ENCODE peak calls at places on chromosomes 16 and 17, in five cellular contexts. One of them, this sample, is unnamed.

GRCh38 chr17:82985973-82986372 is 93.4 kb upstream of the METRNL start:
- DNase-seq in K562: no peak
- DNase-seq in uterus: no peak
- DNase-seq in H9: peak
- DNase-seq in HepG2: no peak
- DNase-seq in this sample: no peak

GRCh38 chr16:27564226-27564625 is 14.3 kb downstream of the KATNIP start:
- DNase-seq in K562: no peak
- DNase-seq in uterus: no peak
- DNase-seq in H9: no peak
- DNase-seq in HepG2: no peak
- DNase-seq in this sample: no peak

GRCh38 chr17:70022175-70022574 is 52.9 kb upstream of the KCNJ16 start:
- DNase-seq in K562: no peak
- DNase-seq in uterus: no peak
- DNase-seq in H9: no peak
- DNase-seq in HepG2: no peak
- DNase-seq in this sample: no peak

GRCh38 chr17:4054446-4054845 is 88.4 kb downstream of the ZZEF1 start:
- DNase-seq in K562: no peak
- DNase-seq in uterus: no peak
- DNase-seq in H9: no peak
- DNase-seq in HepG2: no peak
- DNase-seq in this sample: no peak

GRCh38 chr16:16095646-16096045 is 127.6 kb downstream of the ABCC6 start:
- DNase-seq in K562: no peak
- DNase-seq in uterus: no peak
- DNase-seq in H9: no peak
- DNase-seq in HepG2: no peak
- DNase-seq in this sample: no peak

GRCh38 chr17:71330099-71330375 is 790.8 kb upstream of the SOX9 start:
- DNase-seq in K562: no peak
- DNase-seq in uterus: no peak
- DNase-seq in H9: no peak
- DNase-seq in HepG2: no peak
- DNase-seq in this sample: no peak

GRCh38 chr16:3952342-3953131 is 72.0 kb upstream of the CREBBP start:
- DNase-seq in K562: no peak
- DNase-seq in uterus: peak
- DNase-seq in H9: peak
- DNase-seq in HepG2: no peak
- DNase-seq in this sample: no peak

GRCh38 chr17:80545499-80545826 is 825 bp downstream of the RPTOR start:
- DNase-seq in K562: peak
- DNase-seq in uterus: no peak
- DNase-seq in H9: no peak
- DNase-seq in HepG2: no peak
- DNase-seq in this sample: no peak

GRCh38 chr16:75789237-75789636 is 62.9 kb upstream of the CPHXL start:
- DNase-seq in K562: peak
- DNase-seq in uterus: no peak
- DNase-seq in H9: no peak
- DNase-seq in HepG2: peak
- DNase-seq in this sample: peak

GRCh38 chr16:80174416-80174815 is 366.4 kb upstream of the DYNLRB2 start:
- DNase-seq in K562: no peak
- DNase-seq in uterus: no peak
- DNase-seq in H9: no peak
- DNase-seq in HepG2: peak
- DNase-seq in this sample: no peak

GRCh38 chr17:62899349-62899748 is 66.7 kb upstream of the TANC2 start:
- DNase-seq in K562: no peak
- DNase-seq in uterus: no peak
- DNase-seq in H9: no peak
- DNase-seq in HepG2: no peak
- DNase-seq in this sample: no peak

GRCh38 chr17:34382586-34383224 is 19.7 kb upstream of the CCL1 start:
- DNase-seq in K562: no peak
- DNase-seq in uterus: no peak
- DNase-seq in H9: peak
- DNase-seq in HepG2: no peak
- DNase-seq in this sample: peak

GRCh38 chr17:36674278-36674650 is 72.9 kb downstream of the MRM1 start:
- DNase-seq in K562: no peak
- DNase-seq in uterus: no peak
- DNase-seq in H9: no peak
- DNase-seq in HepG2: no peak
- DNase-seq in this sample: no peak

GRCh38 chr16:51834131-51834530 is 683.1 kb upstream of the SALL1 start:
- DNase-seq in K562: no peak
- DNase-seq in uterus: no peak
- DNase-seq in H9: no peak
- DNase-seq in HepG2: no peak
- DNase-seq in this sample: no peak

DNA sequence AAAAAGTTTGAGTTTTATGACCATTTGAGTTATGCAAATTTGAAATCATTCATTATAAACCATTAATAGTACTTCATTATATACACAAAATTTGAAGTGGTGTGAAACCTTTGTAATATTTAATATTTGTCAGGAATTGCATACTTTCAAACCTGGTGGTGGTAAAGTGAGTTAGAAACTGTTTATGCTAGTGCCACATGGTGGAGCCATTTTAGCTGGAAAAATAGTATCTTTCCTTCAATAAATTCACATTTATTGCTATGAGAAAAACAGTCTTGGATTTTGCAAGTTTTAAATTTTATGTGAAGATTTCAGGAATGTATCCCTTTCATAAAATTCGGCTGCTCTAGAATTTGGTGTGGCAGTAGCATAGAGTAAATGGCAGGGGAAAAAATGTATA is 7.3 kb upstream of the BLMH start:
- DNase-seq in K562: no peak
- DNase-seq in uterus: no peak
- DNase-seq in H9: no peak
- DNase-seq in HepG2: no peak
- DNase-seq in this sample: no peak
- TF ChIP-seq CTCF in K562: no peak
- TF ChIP-seq CTCF in uterus: no peak
- TF ChIP-seq CTCF in H9: peak
- TF ChIP-seq CTCF in HepG2: peak
- TF ChIP-seq CTCF in this sample: no peak

GRCh38 chr16:24609740-24610420 is 70.5 kb downstream of the RBBP6 start:
- DNase-seq in K562: no peak
- DNase-seq in uterus: peak
- DNase-seq in H9: peak
- DNase-seq in HepG2: peak
- DNase-seq in this sample: peak

GRCh38 chr16:24610421-24610765 is 71.0 kb downstream of the RBBP6 start:
- DNase-seq in K562: no peak
- DNase-seq in uterus: peak
- DNase-seq in H9: peak
- DNase-seq in HepG2: no peak
- DNase-seq in this sample: peak

GRCh38 chr16:24609417-24609739 is 70.0 kb downstream of the RBBP6 start:
- DNase-seq in K562: no peak
- DNase-seq in uterus: no peak
- DNase-seq in H9: no peak
- DNase-seq in HepG2: no peak
- DNase-seq in this sample: no peak

GRCh38 chr16:24612656-24613055 is 73.3 kb downstream of the RBBP6 start:
- DNase-seq in K562: no peak
- DNase-seq in uterus: no peak
- DNase-seq in H9: no peak
- DNase-seq in HepG2: no peak
- DNase-seq in this sample: no peak

DNA sequence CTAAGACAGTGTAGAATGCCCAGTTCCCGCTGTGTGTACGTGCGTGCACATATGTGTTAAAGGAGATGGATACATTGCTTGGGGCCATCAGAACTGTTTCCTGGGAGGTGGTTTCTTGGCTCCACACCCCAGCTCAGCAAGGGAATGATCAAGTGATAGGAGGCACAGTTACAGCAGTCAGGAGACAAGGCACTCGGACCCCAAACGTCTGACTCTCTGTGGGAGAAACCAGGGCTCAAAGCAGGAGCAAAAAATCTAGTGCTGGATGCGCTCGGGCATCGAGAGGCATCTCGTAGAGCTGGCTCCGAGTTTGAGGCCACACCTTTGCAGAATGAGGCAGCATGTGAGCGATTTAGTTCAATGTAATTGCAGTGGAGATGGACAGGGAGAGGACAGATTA is 71.9 kb downstream of the RBBP6 start:
- DNase-seq in K562: no peak
- DNase-seq in uterus: no peak
- DNase-seq in H9: no peak
- DNase-seq in HepG2: no peak
- DNase-seq in this sample: no peak
- TF ChIP-seq CTCF in K562: no peak
- TF ChIP-seq CTCF in uterus: no peak
- TF ChIP-seq CTCF in H9: no peak
- TF ChIP-seq CTCF in HepG2: no peak
- TF ChIP-seq CTCF in this sample: no peak

GRCh38 chr17:2170023-2170422 is 115.1 kb downstream of the HIC1 start:
- DNase-seq in K562: peak
- DNase-seq in uterus: no peak
- DNase-seq in H9: peak
- DNase-seq in HepG2: peak
- DNase-seq in this sample: peak
- TF ChIP-seq CTCF in K562: peak
- TF ChIP-seq CTCF in uterus: no peak
- TF ChIP-seq CTCF in H9: peak
- TF ChIP-seq CTCF in HepG2: peak
- TF ChIP-seq CTCF in this sample: no peak

GRCh38 chr17:75393523-75394331 is 11.8 kb downstream of the GRB2 start:
- DNase-seq in K562: peak
- DNase-seq in uterus: peak
- DNase-seq in H9: peak
- DNase-seq in HepG2: peak
- DNase-seq in this sample: peak
- TF ChIP-seq CTCF in K562: peak
- TF ChIP-seq CTCF in uterus: peak
- TF ChIP-seq CTCF in H9: no peak
- TF ChIP-seq CTCF in HepG2: peak
- TF ChIP-seq CTCF in this sample: no peak

DNA sequence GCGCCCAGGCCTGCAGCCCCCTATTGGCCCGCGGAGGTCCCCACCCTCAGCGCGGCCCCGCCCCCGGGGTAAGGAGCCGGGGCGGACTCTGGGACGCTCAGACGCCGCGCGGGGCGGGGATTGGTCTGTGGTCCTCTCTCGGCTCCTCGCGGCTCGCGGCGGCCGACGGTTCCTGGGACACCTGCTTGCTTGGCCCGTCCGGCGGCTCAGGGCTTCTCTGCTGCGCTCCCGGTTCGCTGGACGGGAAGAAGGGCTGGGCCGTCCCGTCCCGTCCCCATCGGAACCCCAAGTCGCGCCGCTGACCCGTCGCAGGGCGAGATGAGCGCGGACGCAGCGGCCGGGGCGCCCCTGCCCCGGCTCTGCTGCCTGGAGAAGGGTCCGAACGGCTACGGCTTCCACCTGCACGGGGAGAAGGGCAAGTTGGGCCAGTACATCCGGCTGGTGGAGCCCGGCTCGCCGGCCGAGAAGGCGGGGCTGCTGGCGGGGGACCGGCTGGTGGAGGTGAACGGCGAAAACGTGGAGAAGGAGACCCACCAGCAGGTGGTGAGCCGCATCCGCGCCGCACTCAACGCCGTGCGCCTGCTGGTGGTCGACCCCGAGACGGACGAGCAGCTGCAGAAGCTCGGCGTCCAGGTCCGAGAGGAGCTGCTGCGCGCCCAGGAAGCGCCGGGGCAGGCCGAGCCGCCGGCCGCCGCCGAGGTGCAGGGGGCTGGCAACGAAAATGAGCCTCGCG is at the start of gene NHERF1:
- DNase-seq in K562: peak
- DNase-seq in uterus: peak
- DNase-seq in H9: no peak
- DNase-seq in HepG2: peak
- DNase-seq in this sample: peak
- TF ChIP-seq CTCF in K562: peak
- TF ChIP-seq CTCF in uterus: peak
- TF ChIP-seq CTCF in H9: peak
- TF ChIP-seq CTCF in HepG2: peak
- TF ChIP-seq CTCF in this sample: peak

DNA sequence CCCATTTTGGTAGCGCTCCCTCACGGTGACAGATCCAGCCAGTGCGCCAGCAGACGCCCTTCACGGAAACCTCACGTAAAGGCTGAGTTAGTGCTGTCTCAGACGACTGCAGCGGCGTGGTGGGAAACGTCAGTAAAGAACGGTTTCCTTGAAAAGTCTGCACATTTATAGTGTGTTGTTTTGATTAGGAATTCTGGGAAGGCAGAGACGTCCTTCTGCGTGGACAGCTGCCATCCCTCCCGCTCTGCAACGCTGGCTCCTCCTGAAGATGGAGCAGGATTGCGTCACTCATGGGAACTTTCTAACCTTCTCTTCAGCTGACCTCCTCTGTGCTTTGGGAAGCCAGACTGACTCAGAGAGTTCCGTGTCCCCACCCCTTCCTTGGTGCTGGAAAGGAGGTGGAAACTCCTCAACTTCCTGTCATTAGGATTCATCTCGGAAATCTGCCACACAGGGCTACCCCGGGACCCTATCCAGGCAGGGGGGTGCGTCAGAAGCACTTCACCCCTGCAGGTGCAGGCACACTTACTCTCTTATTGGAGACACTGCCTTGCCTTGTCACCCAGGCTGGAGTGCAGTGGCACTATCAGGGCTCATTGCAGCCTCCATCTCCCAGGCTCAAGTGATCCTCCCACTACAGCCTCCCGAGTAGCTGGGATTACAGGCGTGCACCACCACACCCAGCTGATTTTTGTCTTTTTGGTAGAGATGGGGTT is 24.3 kb upstream of the CRISPLD2 start:
- DNase-seq in K562: no peak
- DNase-seq in uterus: peak
- DNase-seq in H9: no peak
- DNase-seq in HepG2: no peak
- DNase-seq in this sample: no peak
- TF ChIP-seq CTCF in K562: no peak
- TF ChIP-seq CTCF in uterus: no peak
- TF ChIP-seq CTCF in H9: no peak
- TF ChIP-seq CTCF in HepG2: no peak
- TF ChIP-seq CTCF in this sample: no peak

DNA sequence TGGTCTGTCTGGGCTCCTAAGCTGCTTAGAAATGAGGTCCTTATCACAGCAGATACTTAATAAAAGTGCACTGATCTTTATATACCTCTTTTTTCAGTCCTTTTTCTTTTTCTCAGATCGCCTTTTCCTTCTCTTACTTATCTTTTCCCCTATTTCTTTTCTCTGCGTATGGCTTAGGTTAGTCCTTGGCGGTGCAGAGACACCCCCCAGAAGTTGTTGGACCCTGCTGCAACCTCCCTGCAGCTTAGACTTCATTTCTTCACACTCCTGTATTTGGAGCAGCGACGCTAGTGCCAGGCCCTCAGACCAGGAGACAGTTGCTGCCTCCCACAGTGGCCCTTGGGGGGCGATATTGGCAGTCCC is 67.6 kb downstream of the CENPV start:
- DNase-seq in K562: no peak
- DNase-seq in uterus: no peak
- DNase-seq in H9: no peak
- DNase-seq in HepG2: no peak
- DNase-seq in this sample: peak
- TF ChIP-seq CTCF in K562: peak
- TF ChIP-seq CTCF in uterus: peak
- TF ChIP-seq CTCF in H9: peak
- TF ChIP-seq CTCF in HepG2: peak
- TF ChIP-seq CTCF in this sample: no peak

GRCh38 chr16:47638175-47638574 is 177.0 kb downstream of the PHKB start:
- DNase-seq in K562: no peak
- DNase-seq in uterus: no peak
- DNase-seq in H9: no peak
- DNase-seq in HepG2: no peak
- DNase-seq in this sample: no peak
- TF ChIP-seq CTCF in K562: no peak
- TF ChIP-seq CTCF in uterus: no peak
- TF ChIP-seq CTCF in H9: no peak
- TF ChIP-seq CTCF in HepG2: no peak
- TF ChIP-seq CTCF in this sample: no peak

This sample was measured in endothelial cell.